ENCODE peak calls at places on chromosomes 6 and 20, in eight cellular contexts. Q is uterus, N is RWPE2, D is astrocyte, Y is SK-N-SH, M is HepG2, V is lung, C is neural progenitor cell. K is an unnamed sample.

GRCh38 chr6:157385482-157385881 is 4.5 kb downstream of the ZDHHC14 start:
- DNase-seq in Q (no peak), N (no peak), D (no peak), Y (no peak), M (no peak), V (no peak), C (no peak), K (no peak)

GRCh38 chr6:51962355-51962754 is 125.1 kb downstream of the PKHD1 start:
- DNase-seq in Q (no peak), N (no peak), D (no peak), Y (no peak), M (no peak), V (no peak), C (no peak), K (no peak)

GRCh38 chr20:50580016-50580747 is 70.0 kb downstream of the PTPN1 start:
- DNase-seq in Q (peak), N (peak), D (no peak), Y (peak), M (peak), V (peak), C (peak), K (peak)

GRCh38 chr6:35426074-35426473 is 26.1 kb upstream of the FANCE start:
- DNase-seq in Q (no peak), N (no peak), D (no peak), Y (no peak), M (no peak), V (no peak), C (no peak), K (no peak)

GRCh38 chr6:84906514-84906913 is 142.1 kb upstream of the TBX18 start:
- DNase-seq in Q (no peak), N (no peak), D (no peak), Y (no peak), M (no peak), V (no peak), C (no peak), K (no peak)

GRCh38 chr6:113556775-113557174 is 300.4 kb upstream of the MARCKS start:
- DNase-seq in Q (no peak), N (no peak), D (no peak), Y (no peak), M (no peak), V (no peak), C (no peak), K (no peak)

GRCh38 chr6:149012040-149012545 is 265.3 kb downstream of the UST start:
- DNase-seq in Q (no peak), N (peak), D (peak), Y (no peak), M (no peak), V (no peak), C (no peak), K (no peak)

GRCh38 chr6:13454286-13455221 is 32.8 kb downstream of the GFOD1 start:
- DNase-seq in Q (peak), N (no peak), D (peak), Y (peak), M (no peak), V (peak), C (no peak), K (peak)

GRCh38 chr20:60136640-60137411 is 178.6 kb downstream of the CDH26 start:
- DNase-seq in Q (no peak), N (peak), D (no peak), Y (no peak), M (no peak), V (no peak), C (no peak), K (no peak)

GRCh38 chr6:36339156-36339555 is 2.5 kb upstream of the BNIP5 start:
- DNase-seq in Q (no peak), N (no peak), D (no peak), Y (no peak), M (no peak), V (no peak), C (no peak), K (peak)

GRCh38 chr20:45892828-45893500 is 1.8 kb downstream of the CTSA start:
- DNase-seq in Q (no peak), N (peak), D (no peak), Y (no peak), M (no peak), V (no peak), C (no peak), K (no peak)

GRCh38 chr20:48618631-48619030 is 209.2 kb downstream of the PREX1 start:
- DNase-seq in Q (no peak), N (peak), D (no peak), Y (no peak), M (no peak), V (no peak), C (no peak), K (no peak)

GRCh38 chr20:19024296-19025035 is 188.0 kb upstream of the SLC24A3 start:
- DNase-seq in Q (no peak), N (no peak), D (no peak), Y (no peak), M (no peak), V (peak), C (no peak), K (no peak)

GRCh38 chr6:145904878-145905277 is 59.3 kb downstream of the SHPRH start:
- DNase-seq in Q (no peak), N (no peak), D (no peak), Y (no peak), M (no peak), V (no peak), C (no peak), K (no peak)
- H3K27ac ChIP-seq in Q (no peak), N (no peak), D (no peak), Y (no peak), M (no peak), V (no peak), C (no peak), K (no peak)

GRCh38 chr20:13441388-13441787 is 197.3 kb downstream of the TASP1 start:
- DNase-seq in Q (no peak), N (no peak), D (no peak), Y (no peak), M (no peak), V (no peak), C (no peak), K (no peak)
- H3K4me3 ChIP-seq in Q (no peak), N (no peak), D (no peak), Y (no peak), M (no peak), V (no peak), C (no peak), K (no peak)

GRCh38 chr6:41191569-41191968 is 9.4 kb downstream of the TREML2 start:
- DNase-seq in Q (no peak), N (no peak), D (no peak), Y (peak), M (no peak), V (no peak), C (peak), K (no peak)
- TF ChIP-seq CTCF in Q (no peak), N (peak), D (no peak), Y (peak), M (peak), V (no peak), C (peak), K (no peak)

GRCh38 chr6:3808189-3808588 is 41.0 kb upstream of the FAM50B start:
- DNase-seq in Q (no peak), N (no peak), D (no peak), Y (no peak), M (no peak), V (no peak), C (no peak), K (no peak)

GRCh38 chr6:3809515-3809891 is 39.7 kb upstream of the FAM50B start:
- DNase-seq in Q (no peak), N (no peak), D (no peak), Y (no peak), M (no peak), V (no peak), C (no peak), K (peak)

GRCh38 chr6:3811191-3811590 is 38.0 kb upstream of the FAM50B start:
- DNase-seq in Q (no peak), N (no peak), D (no peak), Y (no peak), M (no peak), V (no peak), C (no peak), K (no peak)

GRCh38 chr6:3809982-3810381 is 39.2 kb upstream of the FAM50B start:
- DNase-seq in Q (no peak), N (no peak), D (no peak), Y (no peak), M (no peak), V (no peak), C (no peak), K (no peak)

DNA sequence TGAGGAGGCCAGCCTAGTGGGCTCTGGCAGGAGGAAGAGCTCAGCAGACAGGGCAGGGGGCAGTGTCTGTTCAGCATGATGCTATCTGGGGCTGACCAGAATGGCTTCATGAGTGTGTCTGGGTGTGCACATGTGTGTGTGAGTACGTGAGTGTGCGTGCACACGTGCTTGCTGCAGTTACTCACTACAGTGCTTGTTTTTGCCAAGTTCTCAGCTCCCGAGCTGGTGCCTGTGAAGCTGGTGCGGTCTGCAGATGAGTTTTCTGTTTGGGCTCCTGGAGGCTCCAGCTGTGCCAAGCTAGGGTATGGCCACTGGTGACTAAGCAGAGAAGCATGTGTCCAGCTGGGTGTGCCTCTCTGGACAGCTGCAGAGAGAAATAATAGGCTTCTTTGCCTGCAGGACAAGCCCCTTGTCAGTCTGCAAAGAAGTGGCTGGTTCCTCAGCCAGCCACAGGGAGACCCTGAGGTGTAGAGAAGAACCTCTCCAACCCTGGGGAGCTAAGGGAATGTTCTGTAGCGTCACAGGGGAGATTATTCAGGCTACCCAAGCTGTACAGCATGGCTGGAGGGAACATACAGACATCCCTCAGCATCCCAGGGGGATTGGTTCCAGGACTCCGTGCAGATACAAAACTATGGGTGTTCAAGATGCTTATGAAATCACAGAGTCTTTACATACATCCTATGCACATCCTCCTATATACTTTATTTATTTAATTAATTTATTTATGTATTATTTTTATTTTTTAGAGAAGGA is 40.2 kb upstream of the FAM50B start:
- DNase-seq in Q (no peak), N (peak), D (peak), Y (no peak), M (peak), V (peak), C (no peak), K (peak)
- H3K27ac ChIP-seq in Q (no peak), N (peak), D (peak), Y (no peak), M (no peak), V (peak), C (no peak), K (peak)

DNA sequence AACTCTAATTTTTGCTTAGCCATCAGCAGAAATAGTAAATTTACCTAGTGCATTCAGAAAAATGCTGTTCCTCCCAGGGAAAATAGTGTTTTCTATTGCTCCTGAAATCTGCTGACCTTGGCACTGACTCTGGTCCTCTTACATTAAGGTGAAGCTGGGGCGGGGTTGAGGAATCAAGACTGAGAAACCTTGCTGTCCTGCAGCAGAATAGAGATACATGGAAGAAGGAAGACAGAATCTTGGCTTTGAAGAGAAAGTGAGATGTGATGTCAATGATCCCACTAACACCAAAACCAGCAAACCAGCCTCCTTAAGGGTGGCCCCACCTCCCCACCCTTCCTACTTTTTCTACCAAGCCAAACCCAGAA is 840 bp upstream of the LY86 start:
- DNase-seq in Q (no peak), N (no peak), D (no peak), Y (no peak), M (no peak), V (no peak), C (no peak), K (no peak)
- H3K4me3 ChIP-seq in Q (no peak), N (no peak), D (no peak), Y (no peak), M (no peak), V (no peak), C (no peak), K (no peak)

DNA sequence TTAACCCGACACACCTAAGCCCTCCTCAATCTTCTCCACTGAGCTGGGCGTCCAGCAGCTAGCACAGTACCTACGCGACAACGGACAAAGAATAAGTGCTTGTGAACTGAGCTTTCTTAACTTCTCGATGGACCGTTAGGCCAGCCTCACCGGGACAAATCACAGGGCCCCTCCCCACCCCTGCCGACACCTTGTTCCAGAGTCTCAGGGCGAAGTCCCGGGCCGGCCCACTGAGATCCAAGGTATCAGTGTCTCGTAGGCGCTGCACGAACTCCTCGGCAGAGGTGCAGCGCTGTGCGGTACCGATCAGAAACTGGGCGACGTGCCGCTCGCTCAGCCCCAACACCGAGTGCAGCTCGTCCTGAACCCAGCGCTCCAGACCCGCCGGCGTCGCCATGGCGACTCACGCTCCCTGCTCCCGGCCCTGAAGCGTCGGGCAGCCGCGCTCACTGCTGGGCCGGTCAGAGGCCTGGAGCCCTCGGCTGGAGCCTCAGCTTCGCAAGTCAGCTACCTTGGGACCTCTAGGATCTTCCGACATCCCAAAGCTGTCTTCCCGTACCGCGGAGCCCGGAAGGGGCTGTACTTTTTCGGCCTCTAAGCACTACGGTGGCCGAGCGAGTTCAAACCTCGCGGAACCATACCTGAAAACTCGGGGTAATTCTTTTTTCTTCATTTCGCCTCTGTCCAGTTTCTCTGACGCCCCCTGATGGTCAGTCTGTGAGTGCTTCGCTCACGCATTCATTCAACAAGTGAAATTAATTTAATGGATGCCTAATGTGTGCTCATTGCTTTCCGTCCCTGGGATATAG is at the start of gene DHX16:
- DNase-seq in Q (peak), N (peak), D (peak), Y (peak), M (peak), V (peak), C (peak), K (peak)
- TF ChIP-seq CTCF in Q (peak), N (peak), D (peak), Y (peak), M (peak), V (peak), C (peak), K (peak)

K was measured in tibial artery.